ENCODE peak calls at places on chromosomes 5 and 9, in six cellular contexts. K, M, V, Q, N and H are unnamed samples.

GRCh38 chr5:116938488-116938887 is 363.9 kb upstream of the SEMA6A start:
- DNase-seq in Q (no peak), N (peak), V (no peak), M (no peak), K (no peak), H (no peak)

GRCh38 chr9:135214054-135214640 is 126.7 kb downstream of the OLFM1 start:
- DNase-seq in V (no peak), N (no peak), Q (no peak), K (no peak), M (no peak), H (no peak)

GRCh38 chr9:109901191-109901590 is 121.2 kb downstream of the PALM2AKAP2 start:
- DNase-seq in V (no peak), Q (no peak), K (no peak), M (no peak), N (no peak), H (no peak)

GRCh38 chr5:31122998-31123950 is 70.2 kb upstream of the CDH6 start:
- DNase-seq in K (no peak), M (no peak), V (no peak), N (no peak), Q (no peak), H (no peak)

GRCh38 chr9:71249729-71250317 is 128.4 kb upstream of the TRPM3 start:
- DNase-seq in K (peak), N (peak), V (no peak), M (no peak), Q (peak), H (peak)

GRCh38 chr5:5266296-5266695 is 126.2 kb downstream of the ADAMTS16 start:
- DNase-seq in V (no peak), Q (no peak), K (no peak), M (no peak), N (peak), H (no peak)

GRCh38 chr5:92835712-92836111 is 745.3 kb downstream of the NR2F1-AS1 start:
- DNase-seq in Q (no peak), V (no peak), M (no peak), K (no peak), N (no peak), H (no peak)

GRCh38 chr5:110909415-110909814 is 162.1 kb upstream of the TSLP start:
- DNase-seq in V (no peak), M (no peak), Q (no peak), K (no peak), N (no peak), H (no peak)

GRCh38 chr5:140345919-140346347 is 470 bp downstream of the HBEGF start:
- DNase-seq in K (peak), M (peak), Q (no peak), V (no peak), N (peak), H (peak)

GRCh38 chr5:174769005-174769404 is 44.6 kb downstream of the MSX2 start:
- DNase-seq in V (no peak), N (no peak), M (no peak), Q (no peak), K (no peak), H (no peak)

GRCh38 chr5:132019857-132020555 is 8.5 kb upstream of the ACSL6 start:
- DNase-seq in Q (no peak), V (no peak), K (no peak), N (no peak), M (no peak), H (no peak)

GRCh38 chr9:120852240-120853018 is 9.7 kb upstream of the PSMD5 start:
- DNase-seq in M (no peak), N (peak), K (no peak), Q (no peak), V (no peak), H (no peak)

GRCh38 chr5:69444127-69444754 is 29.3 kb downstream of the MARVELD2 start:
- DNase-seq in V (no peak), N (no peak), K (no peak), Q (no peak), M (no peak), H (no peak)

GRCh38 chr9:127763918-127764384 is 14.5 kb downstream of the SH2D3C start:
- DNase-seq in K (no peak), N (peak), V (no peak), Q (no peak), M (peak), H (peak)

GRCh38 chr5:150438873-150439546 is 10.5 kb downstream of the RPS14 start:
- DNase-seq in Q (no peak), K (peak), M (no peak), N (peak), V (no peak), H (peak)

GRCh38 chr9:124551472-124552339 is 44.5 kb upstream of the NR5A1 start:
- DNase-seq in K (peak), V (no peak), M (no peak), N (peak), Q (no peak), H (peak)

GRCh38 chr5:126234563-126235195 is 188.5 kb upstream of the GRAMD2B start:
- DNase-seq in Q (peak), N (peak), V (no peak), M (no peak), K (peak), H (peak)

GRCh38 chr5:111997308-111998159 is 240.5 kb upstream of the NREP start:
- DNase-seq in N (no peak), M (no peak), K (no peak), V (no peak), Q (peak), H (no peak)

GRCh38 chr5:6747103-6747502 is 33.9 kb downstream of the TENT4A start:
- DNase-seq in N (no peak), Q (no peak), M (no peak), K (no peak), V (no peak), H (no peak)

DNA sequence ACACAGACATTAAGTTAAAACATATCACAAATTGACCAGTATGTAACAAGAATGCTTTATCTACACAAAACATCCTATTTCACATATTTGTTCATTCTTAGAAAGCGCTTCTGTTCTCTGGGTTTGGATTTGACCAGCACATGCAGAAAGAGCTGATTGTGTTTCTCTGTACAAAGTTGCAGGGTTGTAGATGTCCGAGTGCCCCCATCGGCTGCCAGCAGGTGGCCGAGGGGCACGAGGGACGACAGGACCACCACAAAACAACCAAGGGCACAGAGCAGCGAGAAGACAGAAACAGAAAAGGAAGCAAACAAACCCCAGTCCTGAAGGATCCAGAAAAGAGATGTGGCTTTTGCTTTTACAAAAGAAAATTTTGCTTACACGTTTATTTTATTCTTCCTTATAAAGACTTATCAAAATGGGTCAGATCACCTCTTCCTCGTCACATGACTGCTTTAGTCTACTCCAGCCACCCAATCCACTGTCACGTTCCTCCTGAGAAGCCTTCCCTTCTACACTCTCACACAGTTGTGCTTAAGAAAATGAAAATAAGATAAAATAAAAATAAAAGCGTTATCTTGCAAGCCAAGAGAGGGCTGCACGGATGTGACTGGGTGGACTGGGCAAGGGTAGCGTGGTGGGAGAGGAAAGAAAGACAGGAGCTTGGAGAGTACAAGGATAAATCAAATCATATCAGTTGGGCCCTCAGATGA is 9.5 kb downstream of the OTP start:
- DNase-seq in Q (no peak), V (no peak), M (no peak), N (peak), K (no peak), H (no peak)
- TF ChIP-seq CTCF in Q (no peak), V (no peak), M (no peak), N (no peak), K (no peak), H (no peak)

DNA sequence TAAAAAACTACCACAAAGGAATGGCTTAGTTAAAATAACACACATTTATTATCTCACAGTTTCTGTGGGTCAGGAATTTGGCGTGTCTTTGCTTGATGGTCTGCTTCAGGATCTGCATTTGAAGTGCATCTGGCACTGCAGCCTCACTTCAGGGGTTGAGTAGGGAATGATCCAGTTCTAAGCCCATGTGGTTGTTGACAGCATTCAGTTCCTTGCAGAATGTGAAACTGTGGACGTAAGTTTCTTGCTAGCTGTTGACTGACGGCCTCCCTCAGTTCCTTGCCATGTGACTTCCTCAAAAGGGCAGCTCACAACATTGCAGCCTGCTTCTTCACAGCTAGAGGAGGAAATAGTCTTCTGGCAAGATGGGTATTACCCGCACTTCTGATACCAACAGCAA is 2.1 kb upstream of the OGN start:
- DNase-seq in V (no peak), M (no peak), N (no peak), K (no peak), Q (no peak), H (no peak)
- TF ChIP-seq CTCF in V (no peak), M (no peak), N (no peak), K (no peak), Q (no peak), H (no peak)

GRCh38 chr9:19146441-19146840 is 19.1 kb upstream of the PLIN2 start:
- DNase-seq in M (no peak), V (no peak), N (no peak), Q (no peak), K (no peak), H (no peak)
- TF ChIP-seq CTCF in M (no peak), V (no peak), N (no peak), Q (no peak), K (no peak), H (no peak)

GRCh38 chr5:133801955-133802751 is 166.3 kb downstream of the C5orf15 start:
- DNase-seq in N (no peak), M (no peak), K (no peak), Q (no peak), V (no peak), H (no peak)
- TF ChIP-seq CTCF in N (no peak), M (no peak), K (no peak), Q (no peak), V (no peak), H (no peak)

GRCh38 chr9:105681313-105681712 is 13.0 kb upstream of the TMEM38B start:
- DNase-seq in M (no peak), K (no peak), N (no peak), V (no peak), Q (no peak), H (no peak)

GRCh38 chr9:105681724-105682123 is 12.6 kb upstream of the TMEM38B start:
- DNase-seq in M (no peak), N (no peak), K (peak), V (no peak), Q (no peak), H (no peak)

GRCh38 chr9:105690742-105691141 is 3.6 kb upstream of the TMEM38B start:
- DNase-seq in K (peak), Q (no peak), M (no peak), N (peak), V (no peak), H (no peak)

GRCh38 chr9:105683688-105684275 is 10.6 kb upstream of the TMEM38B start:
- DNase-seq in K (no peak), V (no peak), M (no peak), Q (no peak), N (no peak), H (no peak)

DNA sequence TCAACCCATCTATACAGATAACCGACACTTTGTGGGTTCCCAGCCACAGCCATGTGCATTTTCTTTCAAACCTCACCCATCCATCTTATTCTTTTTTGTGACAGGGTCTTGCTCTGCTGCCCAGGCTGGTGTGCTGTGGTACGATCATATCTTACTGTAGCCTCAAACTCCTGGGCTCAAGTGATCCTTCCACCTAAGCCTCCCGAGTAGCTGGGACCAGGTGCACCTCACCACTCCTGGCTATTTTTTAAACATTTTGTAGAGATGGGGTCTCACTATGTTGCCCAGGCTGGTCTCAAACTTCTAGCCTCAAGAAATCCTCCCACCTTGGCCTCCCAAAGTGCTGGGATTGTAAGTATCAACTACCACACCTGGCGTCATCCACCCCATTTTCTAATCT is 7.4 kb upstream of the TMEM38B start:
- DNase-seq in Q (no peak), K (no peak), V (no peak), M (no peak), N (no peak), H (no peak)
- TF ChIP-seq CTCF in Q (no peak), K (no peak), V (no peak), M (no peak), N (no peak), H (no peak)

DNA sequence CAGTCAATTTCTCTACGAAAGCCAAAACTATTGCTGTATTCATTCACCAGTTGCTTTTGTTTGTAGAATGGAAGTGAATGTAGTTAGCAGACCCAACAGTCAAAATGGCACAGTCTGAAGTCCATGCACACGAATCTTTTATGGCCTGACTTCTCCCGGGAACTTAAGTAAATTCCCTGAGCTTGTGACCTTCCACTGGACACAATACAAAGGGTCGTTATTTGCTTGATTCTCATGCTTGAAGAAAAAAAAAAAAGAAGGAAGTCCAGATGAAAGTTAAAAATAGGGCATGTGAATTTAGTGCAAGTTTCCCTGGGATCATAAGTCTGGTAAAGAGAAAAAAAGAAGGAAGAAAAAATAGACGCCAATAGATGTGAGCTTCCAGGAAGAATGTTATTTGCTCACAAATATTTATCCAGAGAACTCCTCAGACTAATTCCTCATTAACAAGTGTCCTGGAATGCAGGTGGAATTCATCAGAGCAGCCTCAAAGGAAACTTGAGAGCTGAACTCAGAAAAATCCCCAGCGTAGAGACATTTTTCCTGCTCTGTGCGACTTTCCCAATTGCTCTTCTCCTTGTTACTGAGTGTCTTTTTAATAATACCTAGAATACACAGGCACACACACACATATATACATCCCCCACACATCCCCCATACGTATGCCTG is 616.4 kb downstream of the EBF1 start:
- DNase-seq in N (peak), Q (no peak), K (no peak), M (no peak), V (no peak), H (no peak)
- TF ChIP-seq CTCF in N (no peak), Q (no peak), K (no peak), M (no peak), V (no peak), H (no peak)

GRCh38 chr5:109374625-109375024 is 35.1 kb downstream of the PJA2 start:
- DNase-seq in M (no peak), V (no peak), K (no peak), Q (no peak), N (no peak), H (no peak)
- TF ChIP-seq CTCF in M (no peak), V (no peak), K (no peak), Q (no peak), N (peak), H (no peak)